ENCODE peak calls at places on chromosomes 1 and 21, in six cellular contexts. F is left lung; C is CD8-positive, alpha-beta memory T cell; Y is effector memory CD4-positive, alpha-beta T cell; P is GM23338; S is esophagus squamous epithelium. Q is an unnamed sample. For H3K4me1, the result is how much of the 10 kb centered on the place peaks cover.

GRCh38 chr1:24138481-24139158 is 4.3 kb downstream of the IL22RA1 start:
- DNase-seq in F (no peak), C (no peak), Y (no peak), P (no peak), S (no peak), Q (no peak)

GRCh38 chr1:8217011-8217711 is 100.8 kb upstream of the SLC45A1 start:
- DNase-seq in F (no peak), C (no peak), Y (no peak), P (peak), S (no peak), Q (no peak)

GRCh38 chr1:53627031-53627430 is 111.9 kb downstream of the GLIS1 start:
- DNase-seq in F (no peak), C (no peak), Y (no peak), P (no peak), S (no peak), Q (peak)

GRCh38 chr1:19154876-19155275 is 55.2 kb downstream of the UBR4 start:
- DNase-seq in F (no peak), C (no peak), Y (no peak), P (no peak), S (no peak), Q (no peak)

GRCh38 chr21:36450511-36450910 is 29.4 kb downstream of the CLDN14 start:
- DNase-seq in F (no peak), C (no peak), Y (no peak), P (no peak), S (no peak), Q (no peak)

GRCh38 chr1:67439277-67440029 is 9.3 kb upstream of the SERBP1 start:
- DNase-seq in F (no peak), C (no peak), Y (no peak), P (no peak), S (no peak), Q (no peak)

GRCh38 chr1:107692580-107693345 is 272.2 kb downstream of the VAV3 start:
- DNase-seq in F (no peak), C (no peak), Y (no peak), P (no peak), S (no peak), Q (no peak)

GRCh38 chr1:34681481-34682451 is 73.1 kb upstream of the GJB5 start:
- DNase-seq in F (no peak), C (peak), Y (no peak), P (peak), S (no peak), Q (no peak)

GRCh38 chr1:94215955-94216354 is 21.4 kb downstream of the ARHGAP29 start:
- DNase-seq in F (no peak), C (no peak), Y (no peak), P (no peak), S (no peak), Q (no peak)

GRCh38 chr1:161089251-161089924 is at the start of gene NECTIN4:
- DNase-seq in F (peak), C (no peak), Y (no peak), P (peak), S (no peak), Q (no peak)

GRCh38 chr21:38434913-38435533 is 63.3 kb downstream of the ERG start:
- DNase-seq in F (no peak), C (no peak), Y (no peak), P (no peak), S (no peak), Q (peak)

GRCh38 chr1:22132517-22133235 is 10.2 kb downstream of the WNT4 start:
- DNase-seq in F (no peak), C (no peak), Y (no peak), P (no peak), S (no peak), Q (peak)

DNA sequence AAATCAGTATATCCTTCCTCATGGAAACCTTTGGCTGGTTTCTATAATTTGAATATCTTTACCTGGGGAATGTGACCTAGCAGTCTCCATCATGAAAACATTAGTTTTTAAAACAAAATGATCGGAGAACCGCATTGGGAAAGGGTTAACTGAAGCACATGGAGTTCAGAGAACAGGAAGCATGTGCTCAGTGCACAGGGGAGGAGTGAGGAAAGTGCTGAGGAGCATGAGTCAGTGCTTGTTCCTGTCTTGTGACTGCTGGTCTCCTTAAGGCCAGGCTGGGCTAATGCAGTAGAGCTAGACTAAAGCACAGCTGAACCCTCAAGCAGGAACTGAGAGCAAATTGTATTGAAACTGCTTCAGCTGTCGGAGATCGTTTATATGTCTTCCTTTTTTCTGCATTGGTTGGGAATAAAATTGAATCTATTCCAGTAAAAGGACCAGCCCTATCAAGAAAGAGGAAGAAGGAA is 5.8 kb downstream of the IFI16 start:
- DNase-seq in F (peak), C (peak), Y (peak), P (no peak), S (peak), Q (peak)
- H3K4me1 ChIP-seq in F (half or more), C (half or more), Y (under half), P (under half), S (half or more), Q (under half)

GRCh38 chr1:246262281-246262680 is 244.8 kb downstream of the SMYD3 start:
- DNase-seq in F (no peak), C (no peak), Y (no peak), P (no peak), S (no peak), Q (no peak)

GRCh38 chr1:246265481-246265880 is 241.6 kb downstream of the SMYD3 start:
- DNase-seq in F (no peak), C (no peak), Y (no peak), P (no peak), S (no peak), Q (no peak)

GRCh38 chr1:246267426-246267825 is 239.7 kb downstream of the SMYD3 start:
- DNase-seq in F (no peak), C (no peak), Y (no peak), P (peak), S (no peak), Q (no peak)

GRCh38 chr1:246258250-246258649 is 248.8 kb downstream of the SMYD3 start:
- DNase-seq in F (no peak), C (no peak), Y (no peak), P (no peak), S (no peak), Q (no peak)

GRCh38 chr1:246261641-246262040 is 245.4 kb downstream of the SMYD3 start:
- DNase-seq in F (no peak), C (no peak), Y (no peak), P (no peak), S (no peak), Q (no peak)
- H3K4me3 ChIP-seq in F (no peak), C (no peak), Y (no peak), P (no peak), S (no peak), Q (no peak)

DNA sequence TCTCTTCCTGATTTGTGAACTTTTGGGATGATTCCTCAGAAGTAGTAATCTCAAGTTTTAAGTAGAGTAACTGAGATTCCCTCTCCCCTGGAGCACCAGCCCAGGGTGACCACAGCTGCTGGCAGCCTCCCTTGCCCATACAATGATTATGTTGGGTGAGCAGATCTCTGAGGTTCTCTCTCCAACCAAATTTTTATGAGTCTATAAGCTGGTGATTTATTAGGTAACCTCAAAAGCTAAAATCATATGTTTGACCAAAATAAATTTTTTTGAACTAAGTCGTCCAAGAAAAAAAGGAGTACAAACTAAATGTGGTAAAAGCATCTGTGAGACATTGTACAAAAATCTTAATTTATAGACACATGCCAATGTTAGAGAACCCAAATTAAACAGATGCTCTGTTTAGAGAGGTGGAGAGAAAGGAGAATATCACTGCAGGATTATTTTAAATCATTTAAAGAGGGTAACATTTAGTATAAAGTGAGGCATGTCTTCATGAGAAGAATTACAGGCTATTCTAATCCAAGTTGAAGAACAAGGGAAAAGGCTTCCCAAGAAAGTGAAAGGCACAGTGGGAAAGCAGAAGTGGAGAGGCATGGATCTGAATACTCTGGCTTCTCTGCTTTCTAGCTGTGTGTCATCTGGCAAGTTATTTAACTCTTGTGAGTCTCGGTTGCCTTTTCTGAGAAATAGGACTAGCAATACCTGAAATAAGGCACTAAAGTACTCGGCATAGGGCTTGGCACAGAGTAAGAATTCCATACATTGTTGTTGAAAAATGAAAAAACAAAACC is 2.5 kb downstream of the AKNAD1 start:
- DNase-seq in F (no peak), C (no peak), Y (no peak), P (no peak), S (no peak), Q (no peak)
- H3K4me1 ChIP-seq in F (under half), C (under half), Y (under half), P (under half), S (under half), Q (under half)

GRCh38 chr1:225899044-225899925 is 10.3 kb upstream of the LEFTY1 start:
- DNase-seq in F (no peak), C (no peak), Y (no peak), P (peak), S (no peak), Q (no peak)
- H3K4me3 ChIP-seq in F (no peak), C (no peak), Y (no peak), P (peak), S (no peak), Q (no peak)

DNA sequence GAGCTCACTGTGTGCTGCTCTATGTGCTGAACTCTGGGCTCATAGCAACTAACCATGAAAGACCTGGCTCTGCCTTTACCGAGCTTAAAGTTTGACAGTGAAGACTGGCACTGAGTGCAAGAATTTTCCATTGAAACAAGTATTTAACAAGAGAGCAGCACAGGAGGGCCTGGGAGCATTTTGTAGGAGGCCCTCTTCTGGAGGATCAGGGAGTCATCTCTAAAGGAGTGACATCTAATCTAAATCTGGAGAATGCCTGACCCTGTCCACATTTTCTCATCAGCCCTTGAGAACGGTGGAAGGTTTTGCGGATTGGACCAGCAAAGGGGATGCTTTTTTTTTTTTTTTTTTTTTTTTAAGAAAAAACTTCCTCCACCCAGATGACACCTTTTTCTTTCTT is 150.8 kb downstream of the ROR1 start:
- DNase-seq in F (no peak), C (no peak), Y (no peak), P (no peak), S (no peak), Q (no peak)
- H3K4me1 ChIP-seq in F (under half), C (under half), Y (under half), P (under half), S (under half), Q (under half)

DNA sequence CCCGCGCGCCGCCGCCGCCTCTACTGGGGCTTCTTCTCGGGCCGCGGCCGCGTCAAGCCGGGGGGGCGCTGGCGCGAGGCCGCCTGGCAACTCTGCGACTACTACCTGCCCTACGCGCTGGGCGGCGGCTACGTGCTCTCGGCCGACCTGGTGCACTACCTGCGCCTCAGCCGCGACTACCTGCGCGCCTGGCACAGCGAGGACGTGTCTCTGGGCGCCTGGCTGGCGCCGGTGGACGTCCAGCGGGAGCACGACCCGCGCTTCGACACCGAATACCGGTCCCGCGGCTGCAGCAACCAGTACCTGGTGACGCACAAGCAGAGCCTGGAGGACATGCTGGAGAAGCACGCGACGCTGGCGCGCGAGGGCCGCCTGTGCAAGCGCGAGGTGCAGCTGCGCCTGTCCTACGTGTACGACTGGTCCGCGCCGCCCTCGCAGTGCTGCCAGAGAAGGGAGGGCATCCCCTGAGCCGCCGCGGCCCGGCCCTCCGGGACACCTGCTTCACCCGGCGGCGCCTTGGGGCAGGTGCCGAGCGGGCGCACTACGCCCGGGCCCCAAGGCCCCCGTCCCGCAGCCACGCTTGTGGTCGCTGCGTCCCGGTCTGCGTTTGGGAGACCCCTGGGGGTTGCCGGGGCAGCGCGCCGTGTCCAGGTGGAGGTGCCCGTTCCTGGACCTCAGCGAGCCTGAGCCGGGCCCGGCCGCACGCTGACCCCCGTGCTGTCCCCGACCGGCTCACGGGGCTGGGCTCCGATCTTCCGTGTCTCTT is 947 bp downstream of the B3GALT6 start:
- DNase-seq in F (no peak), C (no peak), Y (no peak), P (no peak), S (no peak), Q (no peak)
- H3K4me3 ChIP-seq in F (peak), C (no peak), Y (no peak), P (peak), S (peak), Q (peak)

GRCh38 chr1:230853736-230854135 is 14.6 kb downstream of the C1orf198 start:
- DNase-seq in F (no peak), C (no peak), Y (no peak), P (no peak), S (no peak), Q (no peak)
- H3K4me1 ChIP-seq in F (under half), C (under half), Y (under half), P (under half), S (under half), Q (under half)